ENCODE peak calls at places on chromosomes 4 and X, in ten cellular contexts. L is left lung, F is uterus, C is coronary artery, B is left ventricle myocardium inferior, W is esophagus squamous epithelium, G is breast epithelium, K is cardiac fibroblast, Q is cardiac muscle cell, H is fibroblast of the aortic adventitia. V is an unnamed sample.

GRCh38 chr4:147019061-147019460 is 73.4 kb upstream of the TTC29 start:
- DNase-seq in L (no peak), F (peak; percentile 58), C (no peak), B (peak; percentile 48), W (no peak), G (peak; percentile 57), K (peak; percentile 82), Q (peak; percentile 61), H (peak; percentile 77), V (peak; percentile 81)

GRCh38 chr4:110823251-110823650 is 200.4 kb upstream of the PITX2 start:
- DNase-seq in L (no peak), F (no peak), C (no peak), B (no peak), W (no peak), G (no peak), K (peak; percentile 73), Q (no peak), H (peak; percentile 72), V (peak; percentile 58)

GRCh38 chrX:70998402-70999027 is 67.6 kb upstream of the SLC7A3 start:
- DNase-seq in L (no peak), F (no peak), C (no peak), B (no peak), W (no peak), G (no peak), K (peak; percentile 56), Q (peak; percentile 51), H (peak; percentile 66), V (peak; percentile 37)

GRCh38 chr4:53755656-53756055 is 164.4 kb upstream of the LNX1 start:
- DNase-seq in L (no peak), F (no peak), C (no peak), B (no peak), W (no peak), G (no peak), K (no peak), Q (no peak), H (no peak), V (no peak)

GRCh38 chr4:121554377-121554776 is 142.4 kb downstream of the ANXA5 start:
- DNase-seq in L (no peak), F (no peak), C (no peak), B (no peak), W (no peak), G (no peak), K (no peak), Q (no peak), H (peak; percentile 76), V (peak; percentile 86)

GRCh38 chr4:951594-952468 is 19.6 kb downstream of the TMEM175 start:
- DNase-seq in L (peak; percentile 52), F (no peak), C (no peak), B (no peak), W (no peak), G (peak; percentile 43), K (no peak), Q (no peak), H (no peak), V (no peak)

GRCh38 chrX:150643271-150643670 is 49.9 kb upstream of the MTMR1 start:
- DNase-seq in L (no peak), F (no peak), C (no peak), B (no peak), W (no peak), G (no peak), K (peak; percentile 22), Q (no peak), H (peak; percentile 16), V (no peak)

GRCh38 chrX:135544338-135544948 is 24.0 kb downstream of the INTS6L start:
- DNase-seq in L (no peak), F (no peak), C (no peak), B (no peak), W (no peak), G (no peak), K (no peak), Q (no peak), H (no peak), V (no peak)

GRCh38 chr4:81594495-81595169 is 122.9 kb upstream of the RASGEF1B start:
- DNase-seq in L (no peak), F (no peak), C (no peak), B (no peak), W (no peak), G (no peak), K (no peak), Q (no peak), H (no peak), V (no peak)
- H3K4me3 ChIP-seq in L (no peak overlapping the region), F (no peak overlapping the region), C (no peak overlapping the region), B (no peak overlapping the region), W (no peak overlapping the region), G (no peak overlapping the region), K (no peak overlapping the region), Q (no peak overlapping the region), H (no peak overlapping the region), V (no peak overlapping the region)

GRCh38 chrX:46653482-46653881 is 79.9 kb downstream of the CHST7 start:
- DNase-seq in L (no peak), F (no peak), C (no peak), B (no peak), W (no peak), G (no peak), K (no peak), Q (peak; percentile 23), H (no peak), V (peak; percentile 16)

GRCh38 chrX:46645614-46646013 is 72.0 kb downstream of the CHST7 start:
- DNase-seq in L (no peak), F (no peak), C (no peak), B (no peak), W (no peak), G (no peak), K (no peak), Q (no peak), H (no peak), V (no peak)

GRCh38 chrX:46648660-46649059 is 75.1 kb downstream of the CHST7 start:
- DNase-seq in L (no peak), F (no peak), C (no peak), B (no peak), W (no peak), G (no peak), K (no peak), Q (no peak), H (no peak), V (no peak)

GRCh38 chrX:46647251-46647650 is 73.7 kb downstream of the CHST7 start:
- DNase-seq in L (no peak), F (no peak), C (no peak), B (no peak), W (no peak), G (no peak), K (no peak), Q (no peak), H (peak; percentile 47), V (no peak)

GRCh38 chrX:46649421-46650260 is 76.1 kb downstream of the CHST7 start:
- DNase-seq in L (no peak), F (peak; percentile 30), C (no peak), B (peak; percentile 42), W (no peak), G (no peak), K (peak; percentile 53), Q (no peak), H (no peak), V (peak; percentile 21)
- TF ChIP-seq CTCF in L (no peak), F (no peak), C (no peak), B (no peak), W (no peak), G (no peak), K (no peak), Q (no peak), H (no peak), V (no peak)

GRCh38 chr4:148023782-148024181 is 291.9 kb downstream of the ARHGAP10 start:
- DNase-seq in L (no peak), F (no peak), C (no peak), B (no peak), W (no peak), G (no peak), K (peak; percentile 24), Q (no peak), H (no peak), V (peak; percentile 24)

GRCh38 chr4:148026022-148026421 is 294.1 kb downstream of the ARHGAP10 start:
- DNase-seq in L (no peak), F (no peak), C (no peak), B (no peak), W (no peak), G (no peak), K (peak; percentile 76), Q (no peak), H (peak; percentile 86), V (peak; percentile 92)

GRCh38 chr4:148021706-148022105 is 289.8 kb downstream of the ARHGAP10 start:
- DNase-seq in L (no peak), F (no peak), C (no peak), B (no peak), W (no peak), G (no peak), K (peak; percentile 6), Q (no peak), H (peak; percentile 49), V (no peak)

GRCh38 chr4:148017801-148018200 is 285.9 kb downstream of the ARHGAP10 start:
- DNase-seq in L (no peak), F (no peak), C (no peak), B (no peak), W (no peak), G (no peak), K (peak; percentile 57), Q (no peak), H (peak; percentile 80), V (no peak)

DNA sequence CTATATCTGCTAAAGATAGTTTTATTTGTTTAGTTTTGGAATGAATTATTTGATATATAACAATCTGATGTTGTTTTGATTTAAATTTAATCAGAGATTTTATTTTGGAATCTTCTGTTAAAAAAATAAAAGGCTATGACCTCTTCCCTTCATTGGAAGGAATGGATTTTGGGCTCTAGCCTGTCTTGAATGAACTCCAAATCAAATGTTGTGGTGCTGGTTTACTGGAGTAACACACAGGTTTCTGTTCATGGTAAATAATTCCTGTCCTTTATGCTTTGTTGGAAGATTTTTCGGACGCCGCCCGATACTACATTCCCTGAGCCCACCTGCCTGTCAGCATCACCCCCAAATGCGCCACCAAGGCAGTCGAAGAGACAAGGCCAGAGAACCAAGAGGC is 291.1 kb downstream of the ARHGAP10 start:
- DNase-seq in L (no peak), F (no peak), C (no peak), B (no peak), W (no peak), G (no peak), K (peak; percentile 5), Q (no peak), H (no peak), V (no peak)
- H3K4me3 ChIP-seq in L (no peak overlapping the region), F (no peak overlapping the region), C (peak overlapping the region; percentile 55), B (no peak overlapping the region), W (no peak overlapping the region), G (no peak overlapping the region), K (no peak overlapping the region), Q (no peak overlapping the region), H (no peak overlapping the region), V (no peak overlapping the region)

DNA sequence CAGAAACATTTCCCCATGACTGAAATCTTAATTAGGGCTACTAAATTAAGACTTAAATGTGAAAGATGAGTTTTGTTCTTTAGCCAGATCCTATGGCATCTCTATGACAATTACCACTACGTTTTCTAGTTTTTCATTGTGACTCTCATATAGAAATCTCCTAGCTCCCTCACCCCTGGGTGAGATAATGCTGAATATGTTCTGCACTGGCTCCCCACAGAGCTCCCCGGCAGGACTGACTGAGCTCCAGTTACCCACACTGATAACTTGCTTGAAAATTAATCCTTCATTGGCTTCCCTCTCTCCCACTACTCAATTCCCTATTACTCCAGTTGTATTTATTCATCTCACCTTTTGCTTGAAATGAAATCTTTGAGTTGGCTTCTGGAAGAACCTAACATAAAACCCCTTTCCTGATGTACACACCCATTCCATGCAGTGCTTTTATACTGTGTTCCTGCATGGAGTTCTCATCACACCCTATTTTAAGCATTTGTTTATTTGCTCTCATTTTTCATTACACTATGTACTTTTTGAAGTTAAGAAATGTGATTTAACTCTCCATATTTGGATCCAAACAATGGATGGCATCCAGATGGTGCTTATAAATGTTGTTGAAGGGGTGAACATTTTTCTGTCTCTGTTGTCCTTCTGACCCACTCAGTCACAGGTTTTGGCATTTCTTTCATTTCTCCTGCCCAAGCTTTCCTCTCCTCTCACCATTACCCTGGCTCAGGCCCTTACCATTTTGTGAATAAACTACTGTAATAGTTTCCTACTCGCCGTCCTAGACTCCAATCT is 623.4 kb downstream of the SPRY1 start:
- DNase-seq in L (no peak), F (no peak), C (no peak), B (no peak), W (no peak), G (no peak), K (peak; percentile 59), Q (no peak), H (peak; percentile 25), V (no peak)
- TF ChIP-seq CTCF in L (no peak), F (no peak), C (no peak), B (no peak), W (no peak), G (no peak), K (no peak), Q (no peak), H (no peak), V (no peak)